ENCODE peak calls at places on chromosome 3, in seven cellular contexts. A is pancreas, U is IMR-90, B is epithelial cell of proximal tubule, Q is right lobe of liver, X is AG09319, C is AG04449. L is an unnamed sample.

GRCh38 chr3:58404396-58404795 is 29.2 kb downstream of the PDHB start:
- DNase-seq in X (no peak), A (no peak), C (no peak), U (peak), Q (no peak), B (peak), L (no peak)

GRCh38 chr3:191809326-191809949 is 348.5 kb downstream of the PYDC2 start:
- DNase-seq in A (no peak), Q (peak), B (no peak), C (no peak), X (no peak), U (no peak), L (no peak)

GRCh38 chr3:128237348-128238099 is 84.2 kb downstream of the EEFSEC start:
- DNase-seq in X (no peak), Q (no peak), C (no peak), A (no peak), U (no peak), B (no peak), L (no peak)

GRCh38 chr3:167184511-167184910 is 195.6 kb downstream of the ZBBX start:
- DNase-seq in B (no peak), U (no peak), Q (no peak), A (no peak), X (no peak), C (no peak), L (no peak)

GRCh38 chr3:49500408-49501257 is 30.6 kb downstream of the DAG1 start:
- DNase-seq in X (peak), U (peak), C (peak), A (peak), Q (peak), B (peak), L (no peak)

GRCh38 chr3:150106752-150107428 is 136.2 kb upstream of the PFN2 start:
- DNase-seq in Q (no peak), X (no peak), C (peak), A (no peak), B (no peak), U (peak), L (no peak)

GRCh38 chr3:20141841-20142240 is 44.2 kb downstream of the SGO1 start:
- DNase-seq in A (no peak), B (no peak), X (no peak), Q (no peak), C (no peak), U (no peak), L (no peak)

GRCh38 chr3:141096164-141096563 is 45.0 kb downstream of the SPSB4 start:
- DNase-seq in B (no peak), A (no peak), C (no peak), Q (no peak), X (no peak), U (no peak), L (no peak)

GRCh38 chr3:42119558-42120355 is 28.6 kb downstream of the TRAK1 start:
- DNase-seq in B (no peak), X (no peak), A (no peak), C (no peak), U (no peak), Q (no peak), L (no peak)

GRCh38 chr3:25532763-25533162 is 104.7 kb downstream of the RARB start:
- DNase-seq in X (no peak), A (no peak), B (no peak), C (no peak), U (peak), Q (no peak), L (peak)

GRCh38 chr3:46811615-46812236 is 51.5 kb downstream of the MYL3 start:
- DNase-seq in U (no peak), A (peak), B (no peak), X (no peak), C (no peak), Q (no peak), L (no peak)

GRCh38 chr3:15317164-15317477 is 15.3 kb downstream of the SH3BP5 start:
- DNase-seq in U (peak), Q (no peak), C (no peak), X (no peak), A (no peak), B (no peak), L (no peak)

GRCh38 chr3:147574622-147575021 is 165.5 kb downstream of the ZIC1 start:
- DNase-seq in A (no peak), U (no peak), X (no peak), Q (no peak), C (no peak), B (no peak), L (no peak)

GRCh38 chr3:186079925-186080324 is 29.0 kb downstream of the ETV5 start:
- DNase-seq in C (no peak), U (no peak), B (no peak), X (no peak), A (no peak), Q (no peak), L (no peak)

GRCh38 chr3:185561374-185561943 is 9.1 kb upstream of the LIPH start:
- DNase-seq in C (no peak), A (peak), B (no peak), Q (no peak), X (no peak), U (no peak), L (no peak)

GRCh38 chr3:78951546-78951945 is 816.3 kb downstream of the ROBO1 start:
- DNase-seq in C (no peak), Q (no peak), U (peak), X (peak), B (no peak), A (no peak), L (no peak)

GRCh38 chr3:155631323-155632019 is 113.4 kb downstream of the PLCH1 start:
- DNase-seq in A (no peak), C (no peak), X (no peak), Q (no peak), B (no peak), U (no peak), L (no peak)

GRCh38 chr3:194306771-194307640 is 44.1 kb downstream of the CPN2 start:
- DNase-seq in U (no peak), C (no peak), B (no peak), Q (no peak), X (no peak), A (no peak), L (peak)

GRCh38 chr3:8550619-8551018 is 49.0 kb downstream of the LMCD1 start:
- DNase-seq in U (no peak), X (no peak), B (no peak), C (no peak), A (no peak), Q (no peak), L (no peak)

GRCh38 chr3:33171580-33171979 is 47.0 kb downstream of the SUSD5 start:
- DNase-seq in B (no peak), Q (no peak), A (no peak), U (no peak), X (no peak), C (no peak), L (no peak)

GRCh38 chr3:13493867-13494441 is 13.8 kb downstream of the HDAC11 start:
- DNase-seq in X (no peak), Q (no peak), C (no peak), B (no peak), A (no peak), U (no peak), L (no peak)

GRCh38 chr3:194141415-194142155 is 5.6 kb downstream of the HES1 start:
- DNase-seq in C (no peak), Q (peak), X (peak), B (no peak), A (peak), U (peak), L (peak)

GRCh38 chr3:78086150-78086549 is 1046.3 kb downstream of the ROBO2 start:
- DNase-seq in B (no peak), A (no peak), X (no peak), U (peak), Q (no peak), C (no peak), L (no peak)

GRCh38 chr3:131218196-131218595 is 163.4 kb upstream of the NUDT16 start:
- DNase-seq in X (no peak), Q (no peak), C (no peak), U (peak), A (no peak), B (no peak), L (no peak)

GRCh38 chr3:134419214-134419965 is 45.1 kb upstream of the AMOTL2 start:
- DNase-seq in X (no peak), A (peak), C (no peak), Q (no peak), B (no peak), U (no peak), L (no peak)

GRCh38 chr3:8518138-8518537 is 16.5 kb downstream of the LMCD1 start:
- DNase-seq in B (no peak), C (no peak), X (no peak), A (no peak), Q (no peak), U (peak), L (no peak)

GRCh38 chr3:63809607-63810006 is 9.5 kb upstream of the C3orf49 start:
- DNase-seq in X (no peak), C (no peak), U (peak), A (no peak), B (peak), Q (no peak), L (no peak)

GRCh38 chr3:140242818-140243276 is 307.9 kb downstream of the CLSTN2 start:
- DNase-seq in Q (no peak), B (peak), C (no peak), X (no peak), U (no peak), A (peak), L (no peak)

GRCh38 chr3:191314109-191314728 is 15.0 kb upstream of the CCDC50 start:
- DNase-seq in A (no peak), U (no peak), X (no peak), C (no peak), B (no peak), Q (no peak), L (no peak)

GRCh38 chr3:111210003-111210699 is 138.5 kb downstream of the NECTIN3 start:
- DNase-seq in Q (no peak), U (peak), X (no peak), B (no peak), A (no peak), C (peak), L (peak)

GRCh38 chr3:66195347-66195783 is 25.4 kb upstream of the SLC25A26 start:
- DNase-seq in X (peak), Q (peak), A (peak), C (no peak), U (peak), B (peak), L (peak)

GRCh38 chr3:66199089-66199473 is 21.7 kb upstream of the SLC25A26 start:
- DNase-seq in C (no peak), A (no peak), B (no peak), Q (no peak), U (no peak), X (no peak), L (no peak)

GRCh38 chr3:66198437-66199088 is 22.2 kb upstream of the SLC25A26 start:
- DNase-seq in B (no peak), X (no peak), U (no peak), A (no peak), C (no peak), Q (no peak), L (no peak)

GRCh38 chr3:66200147-66200546 is 20.7 kb upstream of the SLC25A26 start:
- DNase-seq in X (no peak), Q (no peak), B (no peak), U (no peak), C (no peak), A (no peak), L (no peak)

DNA sequence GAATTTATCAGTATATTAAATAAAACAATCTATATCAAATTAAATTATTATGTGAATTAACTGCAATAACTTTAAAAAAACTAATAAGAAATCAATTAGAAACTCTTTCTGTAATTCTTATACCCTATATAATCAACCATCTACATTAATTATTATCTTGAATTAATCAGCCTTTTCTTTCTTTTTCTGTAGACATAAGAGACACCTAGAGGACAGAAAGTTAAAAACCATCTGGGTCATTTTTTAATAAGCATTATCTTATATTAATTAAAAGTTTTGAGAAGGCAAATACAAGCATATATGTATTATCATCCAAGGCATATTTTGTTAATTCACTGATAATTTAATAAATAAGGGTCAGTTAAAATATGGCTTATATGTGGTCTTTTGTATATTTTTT is 24.2 kb upstream of the SLC25A26 start:
- DNase-seq in Q (no peak), U (peak), A (no peak), B (no peak), X (no peak), C (no peak), L (no peak)
- TF ChIP-seq CTCF in Q (peak), U (peak), A (no peak), B (no peak), X (peak), C (no peak), L (no peak)

DNA sequence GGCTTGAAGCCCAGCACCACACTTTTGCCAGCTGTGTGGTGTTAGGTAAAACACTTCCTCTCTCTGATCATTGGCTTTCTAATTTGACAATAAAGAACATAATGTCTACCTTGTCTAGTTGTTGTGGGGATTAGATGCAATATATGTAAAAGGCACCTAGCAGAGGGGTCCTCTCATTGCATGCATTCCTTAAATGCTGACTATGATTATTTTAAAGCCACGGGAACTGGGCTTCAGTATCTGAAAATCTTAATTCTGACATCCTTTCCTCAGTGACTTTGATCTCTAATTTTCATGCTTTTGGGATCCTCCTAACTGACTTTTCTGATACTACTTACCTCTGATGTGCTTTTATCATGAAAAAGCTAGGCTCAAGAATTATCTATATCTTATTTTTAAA is 596.3 kb downstream of the TAFA4 start:
- DNase-seq in Q (no peak), X (no peak), A (no peak), B (no peak), C (no peak), U (no peak), L (no peak)
- TF ChIP-seq CTCF in Q (no peak), X (no peak), A (no peak), B (no peak), C (no peak), U (no peak), L (no peak)

GRCh38 chr3:109559389-109559788 is 222.0 kb upstream of the DPPA4 start:
- DNase-seq in B (no peak), C (no peak), A (no peak), X (no peak), U (peak), Q (no peak), L (no peak)

GRCh38 chr3:109548192-109548938 is 211.0 kb upstream of the DPPA4 start:
- DNase-seq in A (no peak), B (peak), X (no peak), U (peak), Q (no peak), C (no peak), L (no peak)

DNA sequence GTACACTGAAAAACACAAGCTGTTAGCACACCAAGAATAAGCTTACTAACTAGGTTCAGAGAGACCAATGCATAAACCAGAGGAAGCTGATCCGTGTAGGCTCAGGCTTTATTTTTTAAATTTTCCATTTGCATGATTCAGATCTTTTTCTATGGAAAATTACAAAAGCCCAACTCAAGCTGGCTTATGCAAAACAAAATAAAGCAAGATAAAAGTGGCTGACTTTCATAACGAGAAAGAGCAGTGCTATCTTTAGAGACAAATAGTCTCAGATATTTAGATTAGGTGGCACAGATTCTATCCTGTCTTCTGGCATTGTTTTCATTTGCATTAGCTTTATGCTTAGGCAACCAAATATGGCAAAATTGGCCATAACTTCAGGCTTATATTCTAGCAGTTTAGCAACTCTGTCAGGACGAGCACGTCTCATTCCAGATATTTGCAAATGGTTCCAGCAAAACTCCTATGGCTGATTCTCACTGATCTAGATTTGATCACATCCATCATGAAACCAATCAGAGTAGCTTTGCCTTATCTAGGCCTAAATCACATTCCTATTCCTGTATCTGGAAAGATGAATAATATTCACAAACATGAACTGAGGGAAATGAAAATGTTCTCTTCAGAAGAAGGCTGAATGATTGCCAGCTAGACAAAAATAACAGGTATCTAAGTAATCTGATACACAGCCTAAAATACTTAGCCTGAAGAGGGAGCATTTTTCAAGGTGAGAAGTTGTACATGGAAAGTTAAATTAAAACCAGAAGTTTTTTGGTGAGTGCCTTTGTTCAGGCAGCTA is 216.4 kb upstream of the DPPA4 start:
- DNase-seq in A (no peak), C (no peak), X (no peak), U (peak), B (no peak), Q (no peak), L (no peak)
- TF ChIP-seq CTCF in A (no peak), C (no peak), X (no peak), U (no peak), B (peak), Q (no peak), L (no peak)

GRCh38 chr3:11641316-11641682 is 2.4 kb downstream of the VGLL4 start:
- DNase-seq in B (no peak), A (no peak), Q (no peak), U (peak), X (no peak), C (no peak), L (no peak)
- TF ChIP-seq CTCF in B (no peak), A (no peak), Q (no peak), U (no peak), X (no peak), C (no peak), L (no peak)

DNA sequence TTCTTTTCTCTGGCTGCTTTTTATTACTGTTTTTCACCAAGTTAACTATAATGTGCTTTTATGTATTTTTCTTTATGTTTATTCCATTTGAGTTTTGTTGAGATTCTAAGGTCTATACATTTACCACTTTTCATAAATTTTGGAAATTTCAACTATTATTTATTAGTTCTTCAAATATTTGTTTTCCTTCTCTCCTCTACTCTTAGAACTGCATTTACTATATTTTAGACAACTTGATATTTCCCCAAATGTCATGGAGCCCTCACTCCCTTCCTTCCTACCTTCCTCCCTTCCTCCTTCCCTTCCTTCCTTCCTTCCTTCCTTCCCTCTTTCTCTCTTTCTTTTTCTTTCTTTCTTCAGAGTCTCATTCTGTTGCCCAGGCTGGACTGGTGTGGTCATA is 81.4 kb upstream of the TNIK start:
- DNase-seq in U (no peak), Q (no peak), B (no peak), A (no peak), X (no peak), C (no peak), L (no peak)
- TF ChIP-seq CTCF in U (no peak), Q (no peak), B (no peak), A (no peak), X (no peak), C (no peak), L (no peak)

GRCh38 chr3:133162906-133163305 is 124.7 kb downstream of the TMEM108 start:
- DNase-seq in B (no peak), U (no peak), X (no peak), A (no peak), Q (no peak), C (no peak), L (no peak)

GRCh38 chr3:133167340-133168024 is 129.3 kb downstream of the TMEM108 start:
- DNase-seq in C (no peak), B (no peak), A (no peak), Q (no peak), U (no peak), X (no peak), L (no peak)

GRCh38 chr3:133169669-133170068 is 131.5 kb downstream of the TMEM108 start:
- DNase-seq in B (no peak), C (no peak), Q (no peak), X (no peak), U (no peak), A (no peak), L (no peak)

GRCh38 chr3:133168025-133168401 is 129.8 kb downstream of the TMEM108 start:
- DNase-seq in B (no peak), A (no peak), C (no peak), Q (no peak), X (no peak), U (no peak), L (no peak)
- TF ChIP-seq CTCF in B (peak), A (no peak), C (no peak), Q (peak), X (no peak), U (no peak), L (no peak)